ENCODE peak calls at places on chromosomes 5 and 9, in four cellular contexts. W, U, D and Y are unnamed samples.

GRCh38 chr9:95226921-95227320 is 90.6 kb downstream of the FANCC start:
- DNase-seq in D (no peak), W (no peak), U (no peak), Y (no peak)

GRCh38 chr5:123882946-123883345 is 371.0 kb downstream of the CSNK1G3 start:
- DNase-seq in D (no peak), U (peak; percentile 40), W (no peak), Y (no peak)

GRCh38 chr5:176822426-176823075 is 12.2 kb downstream of the UNC5A start:
- DNase-seq in U (no peak), W (no peak), D (no peak), Y (peak; percentile 54)

GRCh38 chr9:124122321-124122720 is 110.8 kb downstream of the LHX2 start:
- DNase-seq in W (no peak), D (no peak), U (peak; percentile 25), Y (no peak)

GRCh38 chr9:124662561-124662960 is 108.5 kb downstream of the NR6A1 start:
- DNase-seq in U (no peak), D (no peak), W (no peak), Y (no peak)

GRCh38 chr9:120904061-120904998 is 22.3 kb downstream of the TRAF1 start:
- DNase-seq in D (no peak), W (no peak), U (no peak), Y (no peak)

GRCh38 chr9:136787690-136788400 is 3.3 kb upstream of the TMEM141 start:
- DNase-seq in D (peak; percentile 54), U (peak; percentile 66), W (peak; percentile 69), Y (peak; percentile 83)

GRCh38 chr9:20528253-20528652 is 94.0 kb downstream of the MLLT3 start:
- DNase-seq in D (no peak), U (no peak), W (no peak), Y (no peak)

GRCh38 chr9:20512636-20513035 is 109.7 kb downstream of the MLLT3 start:
- DNase-seq in D (no peak), W (no peak), U (peak; percentile 18), Y (no peak)

GRCh38 chr5:110726249-110727024 is at the start of gene TMEM232:
- DNase-seq in W (peak; percentile 66), D (no peak), U (peak; percentile 89), Y (peak; percentile 43)

GRCh38 chr9:134525841-134526797 is 115.5 kb upstream of the COL5A1 start:
- DNase-seq in D (no peak), U (no peak), W (no peak), Y (no peak)

GRCh38 chr5:41093803-41094202 is 22.7 kb upstream of the MROH2B start:
- DNase-seq in W (no peak), D (no peak), U (no peak), Y (no peak)

GRCh38 chr5:140112685-140113179 is 1.2 kb upstream of the PURA start:
- DNase-seq in W (peak; percentile 36), D (no peak), U (no peak), Y (no peak)

GRCh38 chr5:180084638-180085561 is 13.3 kb upstream of the RNF130 start:
- DNase-seq in D (no peak), U (no peak), W (no peak), Y (no peak)

GRCh38 chr5:151303666-151304065 is at the start of gene SLC36A3:
- DNase-seq in W (no peak), U (no peak), D (no peak), Y (no peak)

GRCh38 chr9:101477736-101478135 is 42.2 kb upstream of the ALDOB start:
- DNase-seq in D (no peak), W (no peak), U (peak; percentile 51), Y (no peak)

GRCh38 chr5:133869675-133869978 is 98.8 kb downstream of the C5orf15 start:
- DNase-seq in U (no peak), D (no peak), W (no peak), Y (no peak)

GRCh38 chr5:98904786-98905185 is 24.0 kb downstream of the CHD1 start:
- DNase-seq in D (no peak), U (peak; percentile 56), W (peak; percentile 45), Y (no peak)

GRCh38 chr5:72281764-72282499 is 38.1 kb downstream of the MRPS27 start:
- DNase-seq in W (peak; percentile 24), D (peak; percentile 72), U (peak; percentile 96), Y (no peak)